ENCODE peak calls at places on chromosomes 4 and X, in eight cellular contexts. Y is glutamatergic neuron; V is esophagus squamous epithelium; T is activated CD8-positive, alpha-beta memory T cell treated with anti-CD3 and anti-CD28 coated beads, Interleukin-2, amount 50 U/mL, for 48 hours; J is GM18507; G is iPS DF 19.7; A is stimulated activated CD4-positive, alpha-beta T cell treated with anti-CD3 and anti-CD28 coated beads, Interleukin-1b, Interleukin-23, amount 100 ng/mL, for 48 hours; Q is lung microvascular endothelial cell. P is an unnamed sample.

GRCh38 chrX:12912786-12913185 is 6.4 kb downstream of the TLR8 start:
- DNase-seq in Y (no peak), V (no peak), T (no peak), J (no peak), G (no peak), A (no peak), Q (no peak), P (no peak)

GRCh38 chrX:111116666-111117065 is 20.7 kb downstream of the PAK3 start:
- DNase-seq in Y (no peak), V (no peak), T (no peak), J (no peak), G (no peak), A (no peak), Q (no peak), P (no peak)

GRCh38 chr4:153518637-153519384 is 52.7 kb downstream of the TMEM131L start:
- DNase-seq in Y (no peak), V (no peak), T (no peak), J (no peak), G (no peak), A (no peak), Q (peak), P (no peak)

GRCh38 chr4:52824270-52824602 is 37.9 kb upstream of the RASL11B start:
- DNase-seq in Y (no peak), V (no peak), T (no peak), J (no peak), G (no peak), A (no peak), Q (no peak), P (no peak)

GRCh38 chr4:99783940-99784339 is 32.7 kb upstream of the DAPP1 start:
- DNase-seq in Y (no peak), V (no peak), T (no peak), J (no peak), G (no peak), A (no peak), Q (no peak), P (no peak)

GRCh38 chrX:81377329-81377728 is 175.4 kb downstream of the SH3BGRL start:
- DNase-seq in Y (no peak), V (no peak), T (no peak), J (no peak), G (no peak), A (no peak), Q (peak), P (no peak)

GRCh38 chr4:89640620-89641366 is 196.2 kb downstream of the SNCA start:
- DNase-seq in Y (peak), V (no peak), T (no peak), J (no peak), G (peak), A (no peak), Q (peak), P (no peak)

GRCh38 chrX:133781174-133781573 is 204.2 kb downstream of the GPC3 start:
- DNase-seq in Y (no peak), V (no peak), T (no peak), J (no peak), G (no peak), A (no peak), Q (no peak), P (no peak)

GRCh38 chr4:83010111-83010521 is 507 bp downstream of the LIN54 start:
- DNase-seq in Y (no peak), V (no peak), T (no peak), J (no peak), G (no peak), A (no peak), Q (peak), P (no peak)

GRCh38 chrX:84340981-84341380 is 153.0 kb upstream of the RPS6KA6 start:
- DNase-seq in Y (no peak), V (no peak), T (no peak), J (no peak), G (no peak), A (no peak), Q (no peak), P (no peak)

GRCh38 chrX:23389196-23389792 is 54.6 kb downstream of the PTCHD1 start:
- DNase-seq in Y (no peak), V (no peak), T (no peak), J (no peak), G (no peak), A (no peak), Q (no peak), P (no peak)

GRCh38 chrX:152958047-152958446 is 35.9 kb downstream of the PNMA5 start:
- DNase-seq in Y (no peak), V (no peak), T (no peak), J (no peak), G (no peak), A (no peak), Q (no peak), P (no peak)

GRCh38 chr4:150078996-150079581 is 844 bp downstream of the DCLK2 start:
- DNase-seq in Y (peak), V (no peak), T (peak), J (peak), G (peak), A (no peak), Q (peak), P (no peak)

GRCh38 chr4:117324851-117325491 is 239.6 kb upstream of the TRAM1L1 start:
- DNase-seq in Y (no peak), V (no peak), T (no peak), J (no peak), G (no peak), A (no peak), Q (no peak), P (no peak)

GRCh38 chrX:30957753-30958152 is 68.7 kb upstream of the TAB3 start:
- DNase-seq in Y (no peak), V (no peak), T (no peak), J (no peak), G (no peak), A (no peak), Q (no peak), P (no peak)

GRCh38 chr4:71377561-71377960 is 38.7 kb downstream of the SLC4A4 start:
- DNase-seq in Y (no peak), V (no peak), T (no peak), J (no peak), G (no peak), A (no peak), Q (no peak), P (no peak)

GRCh38 chrX:154436597-154437397 is at the start of gene GDI1:
- DNase-seq in Y (peak), V (no peak), T (peak), J (no peak), G (no peak), A (peak), Q (peak), P (peak)

GRCh38 chr4:89712141-89712540 is 124.8 kb downstream of the SNCA start:
- DNase-seq in Y (no peak), V (no peak), T (no peak), J (no peak), G (no peak), A (no peak), Q (peak), P (no peak)

GRCh38 chr4:155442267-155443105 is 65.7 kb upstream of the MAP9 start:
- DNase-seq in Y (peak), V (no peak), T (peak), J (peak), G (peak), A (peak), Q (peak), P (peak)

GRCh38 chr4:47860305-47860704 is 22.4 kb upstream of the CORIN start:
- DNase-seq in Y (no peak), V (no peak), T (no peak), J (no peak), G (no peak), A (no peak), Q (no peak), P (no peak)

GRCh38 chrX:53122013-53122412 is 28.1 kb downstream of the KANTR start:
- DNase-seq in Y (no peak), V (no peak), T (no peak), J (no peak), G (no peak), A (no peak), Q (no peak), P (no peak)

GRCh38 chr4:140052050-140052449 is 101.9 kb downstream of the MAML3 start:
- DNase-seq in Y (peak), V (no peak), T (no peak), J (no peak), G (no peak), A (peak), Q (peak), P (no peak)

GRCh38 chr4:87461281-87461700 is 38.9 kb downstream of the NUDT9 start:
- DNase-seq in Y (no peak), V (no peak), T (no peak), J (no peak), G (no peak), A (no peak), Q (no peak), P (no peak)

GRCh38 chr4:139184129-139184528 is 7.1 kb upstream of the ELF2 start:
- DNase-seq in Y (no peak), V (no peak), T (no peak), J (no peak), G (no peak), A (no peak), Q (peak), P (no peak)

GRCh38 chr4:26717332-26717731 is 133.4 kb downstream of the TBC1D19 start:
- DNase-seq in Y (no peak), V (no peak), T (no peak), J (no peak), G (no peak), A (no peak), Q (peak), P (no peak)

GRCh38 chr4:143241892-143242291 is 57.2 kb downstream of the USP38 start:
- DNase-seq in Y (no peak), V (no peak), T (no peak), J (no peak), G (no peak), A (no peak), Q (no peak), P (no peak)

GRCh38 chr4:128519163-128519810 is 231.7 kb upstream of the PGRMC2 start:
- DNase-seq in Y (no peak), V (no peak), T (no peak), J (no peak), G (no peak), A (no peak), Q (peak), P (no peak)